ENCODE peak calls at places on chromosome 3, in six cellular contexts. G is foreskin keratinocyte; R is central memory CD8-positive, alpha-beta T cell; P is Panc1; S is left cardiac atrium; T is aorta. A is an unnamed sample.
A peak's percentile ranks its signal among the peaks of the same experiment; 100 is the strongest.

GRCh38 chr3:37853691-37854413 is 7.8 kb upstream of the CTDSPL start:
- ATAC-seq in T (no peak), G (peak; percentile 86), R (no peak), S (no peak), P (no peak), A (peak; percentile 95)

GRCh38 chr3:15040844-15041243 is 24.3 kb downstream of the MRPS25 start:
- ATAC-seq in S (no peak), R (no peak), P (no peak), G (no peak), T (no peak), A (no peak)

GRCh38 chr3:29164825-29165224 is 116.0 kb upstream of the RBMS3 start:
- ATAC-seq in G (no peak), S (no peak), T (no peak), R (no peak), P (no peak), A (no peak)

GRCh38 chr3:10450494-10451440 is 54.6 kb downstream of the ATP2B2 start:
- ATAC-seq in T (peak; percentile 22), S (no peak), R (no peak), G (no peak), P (no peak), A (no peak)

GRCh38 chr3:67646586-67647234 is 7.7 kb downstream of the SUCLG2 start:
- ATAC-seq in R (no peak), T (no peak), S (no peak), P (no peak), G (no peak), A (no peak)

GRCh38 chr3:166123088-166123487 is 285.9 kb upstream of the BCHE start:
- ATAC-seq in S (no peak), G (no peak), P (no peak), T (no peak), R (no peak), A (no peak)

GRCh38 chr3:65029130-65029529 is 341.3 kb upstream of the ADAMTS9 start:
- ATAC-seq in S (peak; percentile 47), G (no peak), P (no peak), T (no peak), R (no peak), A (no peak)

GRCh38 chr3:71022552-71023335 is 560.8 kb downstream of the FOXP1 start:
- ATAC-seq in G (peak; percentile 64), T (peak; percentile 15), R (no peak), P (no peak), S (peak; percentile 27), A (peak; percentile 26)

GRCh38 chr3:64203969-64204632 is 21.2 kb downstream of the PRICKLE2 start:
- ATAC-seq in P (no peak), G (no peak), R (no peak), S (no peak), T (no peak), A (no peak)

GRCh38 chr3:14573706-14574105 is 33.6 kb upstream of the GRIP2 start:
- ATAC-seq in G (no peak), P (no peak), R (no peak), S (no peak), T (no peak), A (no peak)

GRCh38 chr3:60600848-60601247 is 650.4 kb downstream of the FHIT start:
- ATAC-seq in S (no peak), R (no peak), P (no peak), G (no peak), T (no peak), A (no peak)

GRCh38 chr3:119457260-119457659 is 6.2 kb downstream of the TMEM39A start:
- ATAC-seq in T (no peak), G (no peak), S (no peak), R (no peak), P (no peak), A (no peak)

GRCh38 chr3:99041747-99042146 is 140.3 kb upstream of the DCBLD2 start:
- ATAC-seq in G (peak; percentile 12), S (no peak), P (no peak), T (no peak), R (no peak), A (no peak)

GRCh38 chr3:189953551-189953950 is 167.1 kb downstream of the P3H2 start:
- ATAC-seq in G (peak; percentile 27), T (no peak), P (no peak), R (no peak), S (no peak), A (peak; percentile 9)

GRCh38 chr3:102133376-102133775 is 284.1 kb downstream of the NFKBIZ start:
- ATAC-seq in R (no peak), G (no peak), S (no peak), P (no peak), T (no peak), A (no peak)

GRCh38 chr3:139032326-139033002 is 11.7 kb upstream of the PRR23B start:
- ATAC-seq in T (no peak), P (no peak), S (no peak), R (no peak), G (no peak), A (no peak)

GRCh38 chr3:42780892-42781700 is 8.0 kb upstream of the CCDC13 start:
- ATAC-seq in G (peak; percentile 69), P (peak; percentile 84), S (peak; percentile 76), T (peak; percentile 82), R (peak; percentile 67), A (peak; percentile 62)

GRCh38 chr3:123816673-123817207 is 67.4 kb downstream of the MYLK start:
- ATAC-seq in T (peak; percentile 22), R (no peak), G (no peak), P (no peak), S (peak; percentile 62), A (no peak)

GRCh38 chr3:52080830-52081719 is 24.7 kb upstream of the DUSP7 start:
- ATAC-seq in S (no peak), G (no peak), R (no peak), T (no peak), P (no peak), A (no peak)

GRCh38 chr3:112143251-112143650 is 10.2 kb upstream of the GCSAM start:
- ATAC-seq in P (no peak), S (no peak), R (peak; percentile 76), T (no peak), G (peak; percentile 95), A (peak; percentile 53)

GRCh38 chr3:172204716-172205115 is 165.3 kb downstream of the FNDC3B start:
- ATAC-seq in G (no peak), P (no peak), R (no peak), S (no peak), T (no peak), A (no peak)

GRCh38 chr3:17023006-17023664 is 138.4 kb downstream of the PLCL2 start:
- ATAC-seq in T (no peak), S (no peak), G (peak; percentile 90), R (peak; percentile 99), P (no peak), A (no peak)

GRCh38 chr3:55206000-55206399 is 278.1 kb upstream of the LRTM1 start:
- ATAC-seq in R (no peak), T (no peak), G (no peak), S (no peak), P (no peak), A (no peak)

GRCh38 chr3:56790016-56790950 is 11.5 kb downstream of the ARHGEF3 start:
- ATAC-seq in T (no peak), S (peak; percentile 32), G (no peak), P (no peak), R (peak; percentile 69), A (no peak)

GRCh38 chr3:26631385-26631738 is 8.8 kb downstream of the LRRC3B start:
- ATAC-seq in P (no peak), T (no peak), G (no peak), S (no peak), R (no peak), A (no peak)

GRCh38 chr3:150097588-150097890 is 126.8 kb upstream of the PFN2 start:
- ATAC-seq in S (no peak), R (no peak), G (peak; percentile 76), T (no peak), P (peak; percentile 33), A (no peak)

GRCh38 chr3:176693416-176693815 is 503.9 kb downstream of the TBL1XR1 start:
- ATAC-seq in G (no peak), P (no peak), T (no peak), R (no peak), S (no peak), A (no peak)

GRCh38 chr3:183586477-183586876 is 31.0 kb upstream of the KLHL6 start:
- ATAC-seq in R (peak; percentile 40), S (no peak), P (no peak), G (no peak), T (no peak), A (no peak)

GRCh38 chr3:30628931-30629590 is 22.7 kb downstream of the TGFBR2 start:
- ATAC-seq in S (peak; percentile 58), G (no peak), P (peak; percentile 51), T (no peak), R (peak; percentile 37), A (peak; percentile 40)

GRCh38 chr3:76551739-76552138 is 488.2 kb upstream of the ROBO2 start:
- ATAC-seq in G (peak; percentile 23), S (peak; percentile 55), R (no peak), P (no peak), T (no peak), A (no peak)

A was measured in esophagus mucosa.